ENCODE peak calls at places on chromosome 10, in eight cellular contexts. One of them, this sample, is unnamed. For H3K36me3, the result is how much of the 10 kb centered on the place peaks cover.

GRCh38 chr10:32207544-32207943 is 139.4 kb downstream of the EPC1 start:
- DNase-seq in breast epithelium: peak
- DNase-seq in endodermal cell: peak
- DNase-seq in astrocyte: no peak
- DNase-seq in heart left ventricle: peak
- DNase-seq in cardiac muscle cell: peak
- DNase-seq in psoas muscle: peak
- DNase-seq in OCI-LY7: peak
- DNase-seq in this sample: no peak

GRCh38 chr10:114604357-114605129 is 53.5 kb downstream of the ABLIM1 start:
- DNase-seq in breast epithelium: no peak
- DNase-seq in endodermal cell: no peak
- DNase-seq in astrocyte: no peak
- DNase-seq in heart left ventricle: no peak
- DNase-seq in cardiac muscle cell: no peak
- DNase-seq in psoas muscle: no peak
- DNase-seq in OCI-LY7: no peak
- DNase-seq in this sample: no peak

GRCh38 chr10:127774771-127775559 is 38.0 kb downstream of the FOXI2 start:
- DNase-seq in breast epithelium: no peak
- DNase-seq in endodermal cell: no peak
- DNase-seq in astrocyte: no peak
- DNase-seq in heart left ventricle: no peak
- DNase-seq in cardiac muscle cell: no peak
- DNase-seq in psoas muscle: no peak
- DNase-seq in OCI-LY7: no peak
- DNase-seq in this sample: no peak

GRCh38 chr10:47370015-47370767 is 13.9 kb downstream of the ZNF488 start:
- DNase-seq in breast epithelium: peak
- DNase-seq in endodermal cell: peak
- DNase-seq in astrocyte: no peak
- DNase-seq in heart left ventricle: no peak
- DNase-seq in cardiac muscle cell: no peak
- DNase-seq in psoas muscle: no peak
- DNase-seq in OCI-LY7: no peak
- DNase-seq in this sample: no peak

GRCh38 chr10:51879238-51879637 is 179.8 kb upstream of the CSTF2T start:
- DNase-seq in breast epithelium: no peak
- DNase-seq in endodermal cell: no peak
- DNase-seq in astrocyte: peak
- DNase-seq in heart left ventricle: peak
- DNase-seq in cardiac muscle cell: peak
- DNase-seq in psoas muscle: peak
- DNase-seq in OCI-LY7: no peak
- DNase-seq in this sample: peak

GRCh38 chr10:103709341-103709920 is 145.9 kb downstream of the SH3PXD2A start:
- DNase-seq in breast epithelium: no peak
- DNase-seq in endodermal cell: no peak
- DNase-seq in astrocyte: peak
- DNase-seq in heart left ventricle: no peak
- DNase-seq in cardiac muscle cell: peak
- DNase-seq in psoas muscle: no peak
- DNase-seq in OCI-LY7: no peak
- DNase-seq in this sample: peak

GRCh38 chr10:120077707-120078492 is 185.4 kb downstream of the SEC23IP start:
- DNase-seq in breast epithelium: no peak
- DNase-seq in endodermal cell: peak
- DNase-seq in astrocyte: no peak
- DNase-seq in heart left ventricle: no peak
- DNase-seq in cardiac muscle cell: no peak
- DNase-seq in psoas muscle: no peak
- DNase-seq in OCI-LY7: no peak
- DNase-seq in this sample: no peak

GRCh38 chr10:127193125-127193524 is 3.3 kb downstream of the INSYN2A start:
- DNase-seq in breast epithelium: no peak
- DNase-seq in endodermal cell: no peak
- DNase-seq in astrocyte: peak
- DNase-seq in heart left ventricle: no peak
- DNase-seq in cardiac muscle cell: peak
- DNase-seq in psoas muscle: no peak
- DNase-seq in OCI-LY7: no peak
- DNase-seq in this sample: no peak

GRCh38 chr10:86068532-86069337 is 297.9 kb downstream of the GRID1 start:
- DNase-seq in breast epithelium: no peak
- DNase-seq in endodermal cell: peak
- DNase-seq in astrocyte: no peak
- DNase-seq in heart left ventricle: no peak
- DNase-seq in cardiac muscle cell: no peak
- DNase-seq in psoas muscle: no peak
- DNase-seq in OCI-LY7: peak
- DNase-seq in this sample: no peak

GRCh38 chr10:103661198-103661950 is 167.9 kb downstream of the NEURL1 start:
- DNase-seq in breast epithelium: peak
- DNase-seq in endodermal cell: peak
- DNase-seq in astrocyte: peak
- DNase-seq in heart left ventricle: peak
- DNase-seq in cardiac muscle cell: peak
- DNase-seq in psoas muscle: peak
- DNase-seq in OCI-LY7: no peak
- DNase-seq in this sample: peak

GRCh38 chr10:80504158-80504811 is 33.4 kb upstream of the SH2D4B start:
- DNase-seq in breast epithelium: peak
- DNase-seq in endodermal cell: peak
- DNase-seq in astrocyte: no peak
- DNase-seq in heart left ventricle: peak
- DNase-seq in cardiac muscle cell: no peak
- DNase-seq in psoas muscle: no peak
- DNase-seq in OCI-LY7: no peak
- DNase-seq in this sample: no peak

GRCh38 chr10:34157501-34157900 is 657.6 kb downstream of the PARD3 start:
- DNase-seq in breast epithelium: no peak
- DNase-seq in endodermal cell: no peak
- DNase-seq in astrocyte: no peak
- DNase-seq in heart left ventricle: no peak
- DNase-seq in cardiac muscle cell: no peak
- DNase-seq in psoas muscle: no peak
- DNase-seq in OCI-LY7: no peak
- DNase-seq in this sample: no peak

GRCh38 chr10:30435068-30435422 is 1.1 kb downstream of the MAP3K8 start:
- DNase-seq in breast epithelium: peak
- DNase-seq in endodermal cell: peak
- DNase-seq in astrocyte: peak
- DNase-seq in heart left ventricle: peak
- DNase-seq in cardiac muscle cell: peak
- DNase-seq in psoas muscle: peak
- DNase-seq in OCI-LY7: no peak
- DNase-seq in this sample: no peak

DNA sequence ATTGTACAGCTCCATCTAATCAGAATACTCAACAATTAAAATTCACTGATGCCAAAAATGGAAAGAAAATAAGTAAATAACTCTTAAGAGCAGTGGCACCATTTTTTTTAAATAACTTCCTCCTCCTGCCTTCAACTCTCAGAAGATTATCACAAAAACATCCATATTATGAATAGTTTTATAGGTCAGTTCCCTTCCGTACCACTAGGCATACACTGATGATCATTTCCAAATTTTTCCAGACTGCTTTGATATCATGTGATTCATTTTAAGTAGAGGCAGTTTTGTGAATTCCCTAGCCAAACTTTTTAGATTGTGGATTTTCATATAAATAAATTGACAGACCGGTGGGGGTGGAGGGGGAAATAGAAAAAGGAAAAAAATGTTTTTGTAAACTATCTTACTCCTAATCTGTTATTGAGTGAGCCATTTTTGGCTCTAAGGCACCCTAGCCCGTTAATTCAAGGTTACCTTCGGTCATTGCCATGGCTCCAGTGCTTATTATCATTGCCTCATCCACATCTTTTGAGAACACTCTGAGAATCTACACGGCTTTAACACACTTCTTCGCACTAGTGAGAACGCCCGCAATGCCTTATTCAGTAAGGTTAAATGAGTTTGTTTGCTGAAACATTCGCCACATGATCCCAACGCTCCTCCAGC is 1.0 kb downstream of the FAM107B start:
- DNase-seq in breast epithelium: no peak
- DNase-seq in endodermal cell: no peak
- DNase-seq in astrocyte: no peak
- DNase-seq in heart left ventricle: no peak
- DNase-seq in cardiac muscle cell: no peak
- DNase-seq in psoas muscle: no peak
- DNase-seq in OCI-LY7: no peak
- DNase-seq in this sample: no peak
- TF ChIP-seq CTCF in breast epithelium: no peak
- TF ChIP-seq CTCF in endodermal cell: peak
- TF ChIP-seq CTCF in astrocyte: no peak
- TF ChIP-seq CTCF in heart left ventricle: no peak
- TF ChIP-seq CTCF in cardiac muscle cell: peak
- TF ChIP-seq CTCF in psoas muscle: no peak
- TF ChIP-seq CTCF in OCI-LY7: no peak
- TF ChIP-seq CTCF in this sample: no peak

DNA sequence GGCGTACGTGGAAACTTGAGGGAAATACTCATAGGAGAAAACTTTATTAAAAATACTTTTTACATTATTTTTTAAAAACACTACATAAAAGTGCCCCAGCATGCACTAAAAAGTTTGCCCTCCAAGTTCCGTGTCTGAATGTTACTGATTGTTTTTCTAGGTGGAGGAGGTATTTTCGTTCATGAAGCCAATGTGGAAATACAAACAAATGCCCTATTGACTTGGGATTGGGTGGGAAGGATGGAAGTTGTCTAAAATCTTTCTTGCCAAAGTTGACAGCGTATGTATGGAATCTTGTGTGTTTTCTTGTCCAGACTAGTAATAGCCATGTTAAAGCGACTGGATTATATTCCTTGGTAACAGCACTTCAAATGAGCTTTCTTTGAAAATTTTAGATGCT is 1.2 kb downstream of the PROSER2 start:
- DNase-seq in breast epithelium: no peak
- DNase-seq in endodermal cell: no peak
- DNase-seq in astrocyte: peak
- DNase-seq in heart left ventricle: no peak
- DNase-seq in cardiac muscle cell: peak
- DNase-seq in psoas muscle: no peak
- DNase-seq in OCI-LY7: no peak
- DNase-seq in this sample: no peak
- H3K4me3 ChIP-seq in breast epithelium: peak
- H3K4me3 ChIP-seq in endodermal cell: peak
- H3K4me3 ChIP-seq in astrocyte: peak
- H3K4me3 ChIP-seq in heart left ventricle: peak
- H3K4me3 ChIP-seq in cardiac muscle cell: peak
- H3K4me3 ChIP-seq in psoas muscle: peak
- H3K4me3 ChIP-seq in OCI-LY7: no peak
- H3K4me3 ChIP-seq in this sample: peak

GRCh38 chr10:96705134-96705533 is 15.2 kb downstream of the PIK3AP1 start:
- DNase-seq in breast epithelium: no peak
- DNase-seq in endodermal cell: no peak
- DNase-seq in astrocyte: no peak
- DNase-seq in heart left ventricle: no peak
- DNase-seq in cardiac muscle cell: no peak
- DNase-seq in psoas muscle: no peak
- DNase-seq in OCI-LY7: no peak
- DNase-seq in this sample: no peak

GRCh38 chr10:96706331-96706853 is 13.9 kb downstream of the PIK3AP1 start:
- DNase-seq in breast epithelium: no peak
- DNase-seq in endodermal cell: no peak
- DNase-seq in astrocyte: no peak
- DNase-seq in heart left ventricle: no peak
- DNase-seq in cardiac muscle cell: no peak
- DNase-seq in psoas muscle: no peak
- DNase-seq in OCI-LY7: no peak
- DNase-seq in this sample: no peak

GRCh38 chr10:96711048-96711713 is 9.1 kb downstream of the PIK3AP1 start:
- DNase-seq in breast epithelium: no peak
- DNase-seq in endodermal cell: no peak
- DNase-seq in astrocyte: no peak
- DNase-seq in heart left ventricle: no peak
- DNase-seq in cardiac muscle cell: no peak
- DNase-seq in psoas muscle: no peak
- DNase-seq in OCI-LY7: no peak
- DNase-seq in this sample: no peak

GRCh38 chr10:96708456-96708855 is 11.9 kb downstream of the PIK3AP1 start:
- DNase-seq in breast epithelium: no peak
- DNase-seq in endodermal cell: no peak
- DNase-seq in astrocyte: no peak
- DNase-seq in heart left ventricle: no peak
- DNase-seq in cardiac muscle cell: no peak
- DNase-seq in psoas muscle: no peak
- DNase-seq in OCI-LY7: peak
- DNase-seq in this sample: no peak

GRCh38 chr10:96709525-96709924 is 10.8 kb downstream of the PIK3AP1 start:
- DNase-seq in breast epithelium: no peak
- DNase-seq in endodermal cell: no peak
- DNase-seq in astrocyte: no peak
- DNase-seq in heart left ventricle: no peak
- DNase-seq in cardiac muscle cell: no peak
- DNase-seq in psoas muscle: no peak
- DNase-seq in OCI-LY7: no peak
- DNase-seq in this sample: no peak
- H3K36me3 ChIP-seq in breast epithelium: under half
- H3K36me3 ChIP-seq in endodermal cell: under half
- H3K36me3 ChIP-seq in astrocyte: under half
- H3K36me3 ChIP-seq in heart left ventricle: under half
- H3K36me3 ChIP-seq in cardiac muscle cell: under half
- H3K36me3 ChIP-seq in psoas muscle: under half
- H3K36me3 ChIP-seq in OCI-LY7: half or more
- H3K36me3 ChIP-seq in this sample: under half

GRCh38 chr10:124532106-124532641 is 70.6 kb downstream of the LHPP start:
- DNase-seq in breast epithelium: no peak
- DNase-seq in endodermal cell: peak
- DNase-seq in astrocyte: no peak
- DNase-seq in heart left ventricle: peak
- DNase-seq in cardiac muscle cell: no peak
- DNase-seq in psoas muscle: peak
- DNase-seq in OCI-LY7: peak
- DNase-seq in this sample: no peak
- TF ChIP-seq CTCF in breast epithelium: no peak
- TF ChIP-seq CTCF in endodermal cell: peak
- TF ChIP-seq CTCF in astrocyte: peak
- TF ChIP-seq CTCF in heart left ventricle: no peak
- TF ChIP-seq CTCF in cardiac muscle cell: peak
- TF ChIP-seq CTCF in psoas muscle: no peak
- TF ChIP-seq CTCF in OCI-LY7: peak
- TF ChIP-seq CTCF in this sample: peak

GRCh38 chr10:132539894-132540293 is 2.3 kb downstream of the INPP5A start:
- DNase-seq in breast epithelium: no peak
- DNase-seq in endodermal cell: no peak
- DNase-seq in astrocyte: peak
- DNase-seq in heart left ventricle: peak
- DNase-seq in cardiac muscle cell: peak
- DNase-seq in psoas muscle: no peak
- DNase-seq in OCI-LY7: no peak
- DNase-seq in this sample: no peak
- H3K4me3 ChIP-seq in breast epithelium: no peak
- H3K4me3 ChIP-seq in endodermal cell: no peak
- H3K4me3 ChIP-seq in astrocyte: peak
- H3K4me3 ChIP-seq in heart left ventricle: peak
- H3K4me3 ChIP-seq in cardiac muscle cell: peak
- H3K4me3 ChIP-seq in psoas muscle: peak
- H3K4me3 ChIP-seq in OCI-LY7: peak
- H3K4me3 ChIP-seq in this sample: no peak